ENCODE peak calls at places on chromosomes 16 and 17, in eight cellular contexts. One of them, this sample, is unnamed.

GRCh38 chr16:1208239-1208830 is 16.7 kb downstream of the TPSG1 start:
- ATAC-seq in A549: no peak
- ATAC-seq in activated CD8-positive, alpha-beta T cell treated with anti-CD3 and anti-CD28 coated beads for 36 hours: peak
- ATAC-seq in left ventricle myocardium superior: no peak
- ATAC-seq in natural killer cell: no peak
- ATAC-seq in K562: peak
- ATAC-seq in sciatic nerve: no peak
- ATAC-seq in RWPE2: peak
- ATAC-seq in this sample: peak

GRCh38 chr17:78111727-78112507 is 16.6 kb downstream of the TMC6 start:
- ATAC-seq in A549: no peak
- ATAC-seq in activated CD8-positive, alpha-beta T cell treated with anti-CD3 and anti-CD28 coated beads for 36 hours: no peak
- ATAC-seq in left ventricle myocardium superior: no peak
- ATAC-seq in natural killer cell: no peak
- ATAC-seq in K562: no peak
- ATAC-seq in sciatic nerve: no peak
- ATAC-seq in RWPE2: no peak
- ATAC-seq in this sample: no peak

GRCh38 chr16:1645914-1646525 is 32.1 kb upstream of the JPT2 start:
- ATAC-seq in A549: peak
- ATAC-seq in activated CD8-positive, alpha-beta T cell treated with anti-CD3 and anti-CD28 coated beads for 36 hours: peak
- ATAC-seq in left ventricle myocardium superior: no peak
- ATAC-seq in natural killer cell: peak
- ATAC-seq in K562: peak
- ATAC-seq in sciatic nerve: no peak
- ATAC-seq in RWPE2: peak
- ATAC-seq in this sample: peak

GRCh38 chr16:49671325-49671724 is 184.6 kb downstream of the ZNF423 start:
- ATAC-seq in A549: no peak
- ATAC-seq in activated CD8-positive, alpha-beta T cell treated with anti-CD3 and anti-CD28 coated beads for 36 hours: no peak
- ATAC-seq in left ventricle myocardium superior: no peak
- ATAC-seq in natural killer cell: no peak
- ATAC-seq in K562: no peak
- ATAC-seq in sciatic nerve: no peak
- ATAC-seq in RWPE2: no peak
- ATAC-seq in this sample: no peak

GRCh38 chr17:79946352-79947231 is 89.1 kb downstream of the TBC1D16 start:
- ATAC-seq in A549: no peak
- ATAC-seq in activated CD8-positive, alpha-beta T cell treated with anti-CD3 and anti-CD28 coated beads for 36 hours: no peak
- ATAC-seq in left ventricle myocardium superior: no peak
- ATAC-seq in natural killer cell: no peak
- ATAC-seq in K562: no peak
- ATAC-seq in sciatic nerve: no peak
- ATAC-seq in RWPE2: no peak
- ATAC-seq in this sample: no peak

GRCh38 chr16:80199614-80200013 is 341.2 kb upstream of the DYNLRB2 start:
- ATAC-seq in A549: no peak
- ATAC-seq in activated CD8-positive, alpha-beta T cell treated with anti-CD3 and anti-CD28 coated beads for 36 hours: no peak
- ATAC-seq in left ventricle myocardium superior: no peak
- ATAC-seq in natural killer cell: no peak
- ATAC-seq in K562: no peak
- ATAC-seq in sciatic nerve: no peak
- ATAC-seq in RWPE2: no peak
- ATAC-seq in this sample: no peak

GRCh38 chr16:4494746-4495490 is 18.7 kb downstream of the HMOX2 start:
- ATAC-seq in A549: peak
- ATAC-seq in activated CD8-positive, alpha-beta T cell treated with anti-CD3 and anti-CD28 coated beads for 36 hours: no peak
- ATAC-seq in left ventricle myocardium superior: no peak
- ATAC-seq in natural killer cell: no peak
- ATAC-seq in K562: no peak
- ATAC-seq in sciatic nerve: no peak
- ATAC-seq in RWPE2: peak
- ATAC-seq in this sample: no peak

GRCh38 chr16:48158296-48158695 is 2.5 kb upstream of the ABCC12 start:
- ATAC-seq in A549: peak
- ATAC-seq in activated CD8-positive, alpha-beta T cell treated with anti-CD3 and anti-CD28 coated beads for 36 hours: peak
- ATAC-seq in left ventricle myocardium superior: no peak
- ATAC-seq in natural killer cell: no peak
- ATAC-seq in K562: no peak
- ATAC-seq in sciatic nerve: no peak
- ATAC-seq in RWPE2: peak
- ATAC-seq in this sample: peak

GRCh38 chr17:81609541-81610353 is 27.2 kb downstream of the NPLOC4 start:
- ATAC-seq in A549: no peak
- ATAC-seq in activated CD8-positive, alpha-beta T cell treated with anti-CD3 and anti-CD28 coated beads for 36 hours: no peak
- ATAC-seq in left ventricle myocardium superior: peak
- ATAC-seq in natural killer cell: no peak
- ATAC-seq in K562: no peak
- ATAC-seq in sciatic nerve: no peak
- ATAC-seq in RWPE2: no peak
- ATAC-seq in this sample: no peak

GRCh38 chr17:17079336-17079735 is 37.1 kb downstream of the MPRIP start:
- ATAC-seq in A549: no peak
- ATAC-seq in activated CD8-positive, alpha-beta T cell treated with anti-CD3 and anti-CD28 coated beads for 36 hours: no peak
- ATAC-seq in left ventricle myocardium superior: peak
- ATAC-seq in natural killer cell: no peak
- ATAC-seq in K562: peak
- ATAC-seq in sciatic nerve: peak
- ATAC-seq in RWPE2: no peak
- ATAC-seq in this sample: no peak

GRCh38 chr16:61074324-61074723 is 961.9 kb downstream of the CDH8 start:
- ATAC-seq in A549: no peak
- ATAC-seq in activated CD8-positive, alpha-beta T cell treated with anti-CD3 and anti-CD28 coated beads for 36 hours: no peak
- ATAC-seq in left ventricle myocardium superior: no peak
- ATAC-seq in natural killer cell: no peak
- ATAC-seq in K562: no peak
- ATAC-seq in sciatic nerve: no peak
- ATAC-seq in RWPE2: no peak
- ATAC-seq in this sample: no peak

GRCh38 chr17:29177871-29178749 is 2.1 kb downstream of the MYO18A start:
- ATAC-seq in A549: no peak
- ATAC-seq in activated CD8-positive, alpha-beta T cell treated with anti-CD3 and anti-CD28 coated beads for 36 hours: no peak
- ATAC-seq in left ventricle myocardium superior: peak
- ATAC-seq in natural killer cell: no peak
- ATAC-seq in K562: peak
- ATAC-seq in sciatic nerve: no peak
- ATAC-seq in RWPE2: no peak
- ATAC-seq in this sample: no peak

GRCh38 chr16:56793504-56793903 is 63.6 kb downstream of the NUP93 start:
- ATAC-seq in A549: peak
- ATAC-seq in activated CD8-positive, alpha-beta T cell treated with anti-CD3 and anti-CD28 coated beads for 36 hours: peak
- ATAC-seq in left ventricle myocardium superior: no peak
- ATAC-seq in natural killer cell: no peak
- ATAC-seq in K562: peak
- ATAC-seq in sciatic nerve: peak
- ATAC-seq in RWPE2: no peak
- ATAC-seq in this sample: no peak

GRCh38 chr16:23423496-23424049 is 29.4 kb downstream of the COG7 start:
- ATAC-seq in A549: peak
- ATAC-seq in activated CD8-positive, alpha-beta T cell treated with anti-CD3 and anti-CD28 coated beads for 36 hours: no peak
- ATAC-seq in left ventricle myocardium superior: peak
- ATAC-seq in natural killer cell: no peak
- ATAC-seq in K562: no peak
- ATAC-seq in sciatic nerve: peak
- ATAC-seq in RWPE2: peak
- ATAC-seq in this sample: no peak

GRCh38 chr17:57730026-57730701 is 14.9 kb downstream of the CCDC182 start:
- ATAC-seq in A549: peak
- ATAC-seq in activated CD8-positive, alpha-beta T cell treated with anti-CD3 and anti-CD28 coated beads for 36 hours: no peak
- ATAC-seq in left ventricle myocardium superior: no peak
- ATAC-seq in natural killer cell: no peak
- ATAC-seq in K562: no peak
- ATAC-seq in sciatic nerve: no peak
- ATAC-seq in RWPE2: no peak
- ATAC-seq in this sample: no peak

GRCh38 chr16:2366660-2367309 is 26.3 kb upstream of the ABCA3 start:
- ATAC-seq in A549: no peak
- ATAC-seq in activated CD8-positive, alpha-beta T cell treated with anti-CD3 and anti-CD28 coated beads for 36 hours: no peak
- ATAC-seq in left ventricle myocardium superior: no peak
- ATAC-seq in natural killer cell: no peak
- ATAC-seq in K562: no peak
- ATAC-seq in sciatic nerve: no peak
- ATAC-seq in RWPE2: no peak
- ATAC-seq in this sample: peak

GRCh38 chr17:3916013-3916696 is at the start of gene P2RX1:
- ATAC-seq in A549: no peak
- ATAC-seq in activated CD8-positive, alpha-beta T cell treated with anti-CD3 and anti-CD28 coated beads for 36 hours: peak
- ATAC-seq in left ventricle myocardium superior: peak
- ATAC-seq in natural killer cell: peak
- ATAC-seq in K562: peak
- ATAC-seq in sciatic nerve: peak
- ATAC-seq in RWPE2: no peak
- ATAC-seq in this sample: peak

GRCh38 chr17:75807861-75808260 is 23.3 kb downstream of the UNK start:
- ATAC-seq in A549: no peak
- ATAC-seq in activated CD8-positive, alpha-beta T cell treated with anti-CD3 and anti-CD28 coated beads for 36 hours: no peak
- ATAC-seq in left ventricle myocardium superior: no peak
- ATAC-seq in natural killer cell: no peak
- ATAC-seq in K562: no peak
- ATAC-seq in sciatic nerve: no peak
- ATAC-seq in RWPE2: no peak
- ATAC-seq in this sample: no peak

GRCh38 chr17:55273579-55274370 is 9.0 kb downstream of the HLF start:
- ATAC-seq in A549: peak
- ATAC-seq in activated CD8-positive, alpha-beta T cell treated with anti-CD3 and anti-CD28 coated beads for 36 hours: no peak
- ATAC-seq in left ventricle myocardium superior: peak
- ATAC-seq in natural killer cell: no peak
- ATAC-seq in K562: no peak
- ATAC-seq in sciatic nerve: peak
- ATAC-seq in RWPE2: peak
- ATAC-seq in this sample: no peak

GRCh38 chr17:68238488-68238887 is 9.4 kb upstream of the AMZ2 start:
- ATAC-seq in A549: no peak
- ATAC-seq in activated CD8-positive, alpha-beta T cell treated with anti-CD3 and anti-CD28 coated beads for 36 hours: peak
- ATAC-seq in left ventricle myocardium superior: no peak
- ATAC-seq in natural killer cell: no peak
- ATAC-seq in K562: no peak
- ATAC-seq in sciatic nerve: no peak
- ATAC-seq in RWPE2: no peak
- ATAC-seq in this sample: peak

GRCh38 chr17:49748791-49749190 is 15.1 kb downstream of the FAM117A start:
- ATAC-seq in A549: no peak
- ATAC-seq in activated CD8-positive, alpha-beta T cell treated with anti-CD3 and anti-CD28 coated beads for 36 hours: peak
- ATAC-seq in left ventricle myocardium superior: no peak
- ATAC-seq in natural killer cell: peak
- ATAC-seq in K562: peak
- ATAC-seq in sciatic nerve: no peak
- ATAC-seq in RWPE2: no peak
- ATAC-seq in this sample: peak

GRCh38 chr17:70345061-70345460 is 175.7 kb downstream of the KCNJ2 start:
- ATAC-seq in A549: no peak
- ATAC-seq in activated CD8-positive, alpha-beta T cell treated with anti-CD3 and anti-CD28 coated beads for 36 hours: no peak
- ATAC-seq in left ventricle myocardium superior: no peak
- ATAC-seq in natural killer cell: no peak
- ATAC-seq in K562: no peak
- ATAC-seq in sciatic nerve: no peak
- ATAC-seq in RWPE2: no peak
- ATAC-seq in this sample: no peak

GRCh38 chr17:77288115-77288619 is 147.4 kb downstream of the SEC14L1 start:
- ATAC-seq in A549: peak
- ATAC-seq in activated CD8-positive, alpha-beta T cell treated with anti-CD3 and anti-CD28 coated beads for 36 hours: no peak
- ATAC-seq in left ventricle myocardium superior: peak
- ATAC-seq in natural killer cell: no peak
- ATAC-seq in K562: no peak
- ATAC-seq in sciatic nerve: no peak
- ATAC-seq in RWPE2: peak
- ATAC-seq in this sample: no peak

GRCh38 chr17:45979137-45979536 is 19.9 kb upstream of the STH start:
- ATAC-seq in A549: no peak
- ATAC-seq in activated CD8-positive, alpha-beta T cell treated with anti-CD3 and anti-CD28 coated beads for 36 hours: no peak
- ATAC-seq in left ventricle myocardium superior: no peak
- ATAC-seq in natural killer cell: no peak
- ATAC-seq in K562: no peak
- ATAC-seq in sciatic nerve: no peak
- ATAC-seq in RWPE2: no peak
- ATAC-seq in this sample: no peak

GRCh38 chr17:50630524-50631194 is 4.0 kb upstream of the ABCC3 start:
- ATAC-seq in A549: peak
- ATAC-seq in activated CD8-positive, alpha-beta T cell treated with anti-CD3 and anti-CD28 coated beads for 36 hours: peak
- ATAC-seq in left ventricle myocardium superior: peak
- ATAC-seq in natural killer cell: peak
- ATAC-seq in K562: peak
- ATAC-seq in sciatic nerve: no peak
- ATAC-seq in RWPE2: peak
- ATAC-seq in this sample: peak

GRCh38 chr16:23537390-23537789 is 19.8 kb downstream of the EARS2 start:
- ATAC-seq in A549: no peak
- ATAC-seq in activated CD8-positive, alpha-beta T cell treated with anti-CD3 and anti-CD28 coated beads for 36 hours: no peak
- ATAC-seq in left ventricle myocardium superior: no peak
- ATAC-seq in natural killer cell: no peak
- ATAC-seq in K562: no peak
- ATAC-seq in sciatic nerve: no peak
- ATAC-seq in RWPE2: no peak
- ATAC-seq in this sample: no peak

GRCh38 chr17:30476726-30477082 is 504 bp upstream of the GOSR1 start:
- ATAC-seq in A549: peak
- ATAC-seq in activated CD8-positive, alpha-beta T cell treated with anti-CD3 and anti-CD28 coated beads for 36 hours: peak
- ATAC-seq in left ventricle myocardium superior: peak
- ATAC-seq in natural killer cell: peak
- ATAC-seq in K562: peak
- ATAC-seq in sciatic nerve: peak
- ATAC-seq in RWPE2: peak
- ATAC-seq in this sample: peak

GRCh38 chr17:27945333-27945616 is 52.1 kb upstream of the LYRM9 start:
- ATAC-seq in A549: no peak
- ATAC-seq in activated CD8-positive, alpha-beta T cell treated with anti-CD3 and anti-CD28 coated beads for 36 hours: no peak
- ATAC-seq in left ventricle myocardium superior: no peak
- ATAC-seq in natural killer cell: no peak
- ATAC-seq in K562: no peak
- ATAC-seq in sciatic nerve: no peak
- ATAC-seq in RWPE2: no peak
- ATAC-seq in this sample: no peak

GRCh38 chr17:27748360-27748825 is 51.9 kb downstream of the NOS2 start:
- ATAC-seq in A549: no peak
- ATAC-seq in activated CD8-positive, alpha-beta T cell treated with anti-CD3 and anti-CD28 coated beads for 36 hours: no peak
- ATAC-seq in left ventricle myocardium superior: no peak
- ATAC-seq in natural killer cell: no peak
- ATAC-seq in K562: no peak
- ATAC-seq in sciatic nerve: no peak
- ATAC-seq in RWPE2: no peak
- ATAC-seq in this sample: no peak

GRCh38 chr17:36149296-36149820 is 27.1 kb downstream of the TBC1D3B start:
- ATAC-seq in A549: peak
- ATAC-seq in activated CD8-positive, alpha-beta T cell treated with anti-CD3 and anti-CD28 coated beads for 36 hours: peak
- ATAC-seq in left ventricle myocardium superior: peak
- ATAC-seq in natural killer cell: no peak
- ATAC-seq in K562: peak
- ATAC-seq in sciatic nerve: peak
- ATAC-seq in RWPE2: peak
- ATAC-seq in this sample: peak

GRCh38 chr17:49971848-49972485 is 3.0 kb downstream of the DLX4 start:
- ATAC-seq in A549: no peak
- ATAC-seq in activated CD8-positive, alpha-beta T cell treated with anti-CD3 and anti-CD28 coated beads for 36 hours: no peak
- ATAC-seq in left ventricle myocardium superior: no peak
- ATAC-seq in natural killer cell: no peak
- ATAC-seq in K562: no peak
- ATAC-seq in sciatic nerve: no peak
- ATAC-seq in RWPE2: no peak
- ATAC-seq in this sample: no peak